ENCODE peak calls at places on chromosomes 16 and 17, in five cellular contexts. One of them, this sample, is unnamed. For H3K4me1, the result is how much of the 10 kb centered on the place peaks cover.

GRCh38 chr16:74522160-74522559 is 84.8 kb downstream of the GLG1 start:
- DNase-seq in neural progenitor cell: no peak
- DNase-seq in uterus: no peak
- DNase-seq in suprapubic skin: no peak
- DNase-seq in K562: no peak
- DNase-seq in this sample: no peak

GRCh38 chr17:40106760-40107265 is 6.4 kb upstream of the NR1D1 start:
- DNase-seq in suprapubic skin: no peak
- DNase-seq in K562: no peak
- DNase-seq in uterus: peak
- DNase-seq in neural progenitor cell: peak
- DNase-seq in this sample: no peak

GRCh38 chr17:73455050-73455687 is 143.4 kb upstream of the CDC42EP4 start:
- DNase-seq in suprapubic skin: no peak
- DNase-seq in K562: no peak
- DNase-seq in uterus: no peak
- DNase-seq in neural progenitor cell: no peak
- DNase-seq in this sample: no peak

GRCh38 chr16:19655242-19655777 is 62.7 kb downstream of the KNOP1 start:
- DNase-seq in K562: no peak
- DNase-seq in neural progenitor cell: no peak
- DNase-seq in suprapubic skin: no peak
- DNase-seq in uterus: no peak
- DNase-seq in this sample: no peak

GRCh38 chr16:4433914-4434787 is 8.5 kb downstream of the DNAJA3 start:
- DNase-seq in K562: peak
- DNase-seq in uterus: no peak
- DNase-seq in neural progenitor cell: no peak
- DNase-seq in suprapubic skin: no peak
- DNase-seq in this sample: no peak

GRCh38 chr16:49857423-49858181 is 1.7 kb upstream of the ZNF423 start:
- DNase-seq in neural progenitor cell: peak
- DNase-seq in uterus: peak
- DNase-seq in suprapubic skin: no peak
- DNase-seq in K562: peak
- DNase-seq in this sample: no peak

GRCh38 chr17:41538565-41538991 is 10.5 kb upstream of the KRT19 start:
- DNase-seq in uterus: no peak
- DNase-seq in suprapubic skin: no peak
- DNase-seq in K562: no peak
- DNase-seq in neural progenitor cell: no peak
- DNase-seq in this sample: no peak

GRCh38 chr16:54277845-54278703 is 8.5 kb downstream of the IRX3 start:
- DNase-seq in suprapubic skin: peak
- DNase-seq in uterus: no peak
- DNase-seq in neural progenitor cell: peak
- DNase-seq in K562: no peak
- DNase-seq in this sample: peak

GRCh38 chr17:39735882-39736281 is 1.9 kb upstream of the GRB7 start:
- DNase-seq in uterus: no peak
- DNase-seq in suprapubic skin: no peak
- DNase-seq in K562: no peak
- DNase-seq in neural progenitor cell: no peak
- DNase-seq in this sample: no peak

GRCh38 chr16:20903889-20904506 is 3.4 kb downstream of the LYRM1 start:
- DNase-seq in neural progenitor cell: no peak
- DNase-seq in suprapubic skin: no peak
- DNase-seq in uterus: no peak
- DNase-seq in K562: no peak
- DNase-seq in this sample: no peak

GRCh38 chr16:68399456-68399855 is 48.9 kb downstream of the SMPD3 start:
- DNase-seq in suprapubic skin: no peak
- DNase-seq in neural progenitor cell: no peak
- DNase-seq in uterus: no peak
- DNase-seq in K562: no peak
- DNase-seq in this sample: no peak

GRCh38 chr17:7530294-7530900 is 18.5 kb upstream of the TNFSF12 start:
- DNase-seq in K562: no peak
- DNase-seq in uterus: no peak
- DNase-seq in neural progenitor cell: no peak
- DNase-seq in suprapubic skin: no peak
- DNase-seq in this sample: no peak

GRCh38 chr17:21689604-21690003 is 2.7 kb upstream of the KCNJ18 start:
- DNase-seq in neural progenitor cell: no peak
- DNase-seq in suprapubic skin: no peak
- DNase-seq in K562: no peak
- DNase-seq in uterus: peak
- DNase-seq in this sample: peak

GRCh38 chr16:55515110-55515509 is 6.2 kb downstream of the LPCAT2 start:
- DNase-seq in suprapubic skin: no peak
- DNase-seq in uterus: no peak
- DNase-seq in K562: no peak
- DNase-seq in neural progenitor cell: no peak
- DNase-seq in this sample: no peak

GRCh38 chr17:27521281-27522027 is 65.2 kb downstream of the KSR1 start:
- DNase-seq in K562: no peak
- DNase-seq in neural progenitor cell: no peak
- DNase-seq in uterus: no peak
- DNase-seq in suprapubic skin: no peak
- DNase-seq in this sample: no peak

GRCh38 chr16:15034266-15035162 is 21.4 kb downstream of the NTAN1 start:
- DNase-seq in neural progenitor cell: no peak
- DNase-seq in suprapubic skin: no peak
- DNase-seq in uterus: no peak
- DNase-seq in K562: no peak
- DNase-seq in this sample: peak

GRCh38 chr17:30344283-30345088 is 10.6 kb upstream of the TMIGD1 start:
- DNase-seq in K562: peak
- DNase-seq in suprapubic skin: no peak
- DNase-seq in uterus: no peak
- DNase-seq in neural progenitor cell: no peak
- DNase-seq in this sample: no peak

GRCh38 chr17:61571624-61572023 is 19.4 kb downstream of the NACA2 start:
- DNase-seq in uterus: no peak
- DNase-seq in K562: no peak
- DNase-seq in suprapubic skin: no peak
- DNase-seq in neural progenitor cell: no peak
- DNase-seq in this sample: no peak

GRCh38 chr16:81465375-81465943 is 20.9 kb downstream of the CMIP start:
- DNase-seq in neural progenitor cell: no peak
- DNase-seq in K562: no peak
- DNase-seq in uterus: no peak
- DNase-seq in suprapubic skin: no peak
- DNase-seq in this sample: no peak

GRCh38 chr16:83720213-83720612 is 87.6 kb upstream of the HSBP1 start:
- DNase-seq in K562: no peak
- DNase-seq in suprapubic skin: no peak
- DNase-seq in neural progenitor cell: no peak
- DNase-seq in uterus: no peak
- DNase-seq in this sample: no peak

GRCh38 chr16:68524069-68524820 is 14.8 kb upstream of the ZFP90 start:
- DNase-seq in suprapubic skin: no peak
- DNase-seq in K562: no peak
- DNase-seq in uterus: no peak
- DNase-seq in neural progenitor cell: no peak
- DNase-seq in this sample: no peak

GRCh38 chr17:80795090-80795609 is 196.5 kb upstream of the CHMP6 start:
- DNase-seq in K562: no peak
- DNase-seq in suprapubic skin: peak
- DNase-seq in uterus: no peak
- DNase-seq in neural progenitor cell: no peak
- DNase-seq in this sample: no peak

GRCh38 chr17:7043544-7044268 is at the start of gene SLC16A11:
- DNase-seq in uterus: peak
- DNase-seq in neural progenitor cell: peak
- DNase-seq in K562: no peak
- DNase-seq in suprapubic skin: peak
- DNase-seq in this sample: no peak

GRCh38 chr16:2511128-2511785 is 2.5 kb upstream of the ATP6V0C start:
- DNase-seq in suprapubic skin: peak
- DNase-seq in K562: peak
- DNase-seq in neural progenitor cell: peak
- DNase-seq in uterus: peak
- DNase-seq in this sample: no peak

GRCh38 chr17:56291226-56291805 is 138.0 kb downstream of the ANKFN1 start:
- DNase-seq in neural progenitor cell: no peak
- DNase-seq in uterus: no peak
- DNase-seq in suprapubic skin: no peak
- DNase-seq in K562: no peak
- DNase-seq in this sample: no peak

GRCh38 chr17:30238003-30238344 is 2.5 kb upstream of the SLC6A4 start:
- DNase-seq in neural progenitor cell: no peak
- DNase-seq in K562: no peak
- DNase-seq in uterus: no peak
- DNase-seq in suprapubic skin: no peak
- DNase-seq in this sample: no peak

GRCh38 chr17:7330099-7331015 is 1.2 kb upstream of the NEURL4 start:
- DNase-seq in neural progenitor cell: peak
- DNase-seq in K562: peak
- DNase-seq in suprapubic skin: no peak
- DNase-seq in uterus: peak
- DNase-seq in this sample: peak

GRCh38 chr16:24646646-24646995 is 82.8 kb upstream of the TNRC6A start:
- DNase-seq in suprapubic skin: no peak
- DNase-seq in neural progenitor cell: no peak
- DNase-seq in K562: no peak
- DNase-seq in uterus: no peak
- DNase-seq in this sample: no peak
- H3K4me3 ChIP-seq in suprapubic skin: no peak
- H3K4me3 ChIP-seq in neural progenitor cell: no peak
- H3K4me3 ChIP-seq in K562: no peak
- H3K4me3 ChIP-seq in uterus: no peak
- H3K4me3 ChIP-seq in this sample: no peak

GRCh38 chr17:42674755-42675347 is 1.9 kb downstream of the PLEKHH3 start:
- DNase-seq in uterus: no peak
- DNase-seq in K562: no peak
- DNase-seq in neural progenitor cell: peak
- DNase-seq in suprapubic skin: no peak
- DNase-seq in this sample: no peak

GRCh38 chr17:42677012-42677857 is 441 bp upstream of the PLEKHH3 start:
- DNase-seq in suprapubic skin: peak
- DNase-seq in uterus: peak
- DNase-seq in K562: peak
- DNase-seq in neural progenitor cell: peak
- DNase-seq in this sample: peak

GRCh38 chr17:42676424-42677011 is at the start of gene PLEKHH3:
- DNase-seq in suprapubic skin: no peak
- DNase-seq in uterus: no peak
- DNase-seq in K562: no peak
- DNase-seq in neural progenitor cell: peak
- DNase-seq in this sample: no peak

GRCh38 chr17:42675348-42675983 is 1.3 kb downstream of the PLEKHH3 start:
- DNase-seq in neural progenitor cell: no peak
- DNase-seq in uterus: peak
- DNase-seq in suprapubic skin: no peak
- DNase-seq in K562: peak
- DNase-seq in this sample: no peak

GRCh38 chr17:42675984-42676423 is 790 bp downstream of the PLEKHH3 start:
- DNase-seq in suprapubic skin: no peak
- DNase-seq in uterus: peak
- DNase-seq in K562: peak
- DNase-seq in neural progenitor cell: no peak
- DNase-seq in this sample: no peak
- H3K27ac ChIP-seq in suprapubic skin: peak
- H3K27ac ChIP-seq in uterus: peak
- H3K27ac ChIP-seq in K562: peak
- H3K27ac ChIP-seq in neural progenitor cell: no peak
- H3K27ac ChIP-seq in this sample: peak

DNA sequence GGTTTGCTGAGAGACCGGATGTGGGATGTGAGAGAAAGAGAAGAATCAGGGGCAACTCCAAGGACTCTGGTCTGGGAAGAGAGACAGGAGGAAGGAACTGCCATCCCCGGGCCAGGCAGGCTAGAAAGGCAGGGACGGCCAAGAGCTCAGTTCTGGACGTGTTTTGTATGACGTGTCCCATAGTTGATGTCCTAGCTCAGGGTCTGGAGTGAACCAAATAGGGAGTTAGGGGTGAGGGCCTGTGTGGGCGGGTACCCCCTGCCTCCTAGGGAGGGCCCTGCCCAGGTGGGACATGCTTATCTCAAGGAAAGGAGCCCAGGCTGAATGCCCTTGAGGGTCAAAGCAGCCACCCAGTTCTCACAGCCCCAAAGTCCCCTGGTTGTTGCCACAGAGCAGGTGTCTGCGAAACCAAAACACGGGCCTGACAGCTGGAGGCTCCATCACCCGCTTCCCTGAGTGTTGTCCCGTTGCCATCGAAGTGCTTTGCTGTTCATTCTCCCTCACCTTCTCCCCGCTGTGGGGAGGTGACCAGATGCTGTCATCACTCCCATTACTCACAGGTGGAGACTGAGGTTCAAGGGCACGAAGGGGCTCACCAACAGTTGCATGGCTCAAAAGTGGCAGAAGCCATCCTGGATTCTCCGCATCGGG is 7.5 kb downstream of the ABCC3 start:
- DNase-seq in uterus: no peak
- DNase-seq in neural progenitor cell: no peak
- DNase-seq in suprapubic skin: no peak
- DNase-seq in K562: no peak
- DNase-seq in this sample: peak
- H3K4me1 ChIP-seq in uterus: under half
- H3K4me1 ChIP-seq in neural progenitor cell: under half
- H3K4me1 ChIP-seq in suprapubic skin: under half
- H3K4me1 ChIP-seq in K562: under half
- H3K4me1 ChIP-seq in this sample: half or more

GRCh38 chr17:35448214-35448898 is at the start of gene SLFN13:
- DNase-seq in uterus: peak
- DNase-seq in K562: peak
- DNase-seq in neural progenitor cell: peak
- DNase-seq in suprapubic skin: peak
- DNase-seq in this sample: peak

GRCh38 chr17:35447494-35447893 is 1.1 kb downstream of the SLFN13 start:
- DNase-seq in K562: no peak
- DNase-seq in suprapubic skin: no peak
- DNase-seq in neural progenitor cell: peak
- DNase-seq in uterus: no peak
- DNase-seq in this sample: no peak

GRCh38 chr17:35449371-35449931 is 885 bp upstream of the SLFN13 start:
- DNase-seq in K562: no peak
- DNase-seq in suprapubic skin: no peak
- DNase-seq in neural progenitor cell: peak
- DNase-seq in uterus: peak
- DNase-seq in this sample: no peak

GRCh38 chr17:35448899-35449227 is 297 bp upstream of the SLFN13 start:
- DNase-seq in neural progenitor cell: peak
- DNase-seq in suprapubic skin: no peak
- DNase-seq in uterus: no peak
- DNase-seq in K562: no peak
- DNase-seq in this sample: no peak
- H3K4me3 ChIP-seq in neural progenitor cell: peak
- H3K4me3 ChIP-seq in suprapubic skin: peak
- H3K4me3 ChIP-seq in uterus: peak
- H3K4me3 ChIP-seq in K562: no peak
- H3K4me3 ChIP-seq in this sample: peak